ENCODE peak calls at places on chromosomes 3 and 15, in ten cellular contexts. M is tibial artery, J is neuronal stem cell, F is GM23248, O is mucosa of descending colon, U is hepatocyte, X is vagina, L is breast epithelium, G is adrenal gland, V is aorta. I is an unnamed sample.

GRCh38 chr3:195888311-195888761 is 20.0 kb downstream of the TNK2 start:
- DNase-seq in X (no peak), J (no peak), V (no peak), M (no peak), F (no peak), G (no peak), O (no peak), U (no peak), L (no peak), I (no peak)

GRCh38 chr3:184745526-184745925 is 33.7 kb upstream of the MAGEF1 start:
- DNase-seq in L (peak; percentile 15), J (no peak), U (no peak), F (no peak), G (no peak), V (no peak), X (no peak), O (no peak), M (peak; percentile 34), I (no peak)

GRCh38 chr15:38660726-38661125 is 96.1 kb upstream of the RASGRP1 start:
- DNase-seq in J (no peak), X (no peak), M (no peak), L (no peak), V (no peak), F (no peak), G (no peak), O (no peak), U (no peak), I (no peak)

GRCh38 chr3:187027531-187027936 is 97.2 kb downstream of the ST6GAL1 start:
- DNase-seq in F (no peak), V (no peak), O (peak; percentile 32), J (no peak), U (no peak), G (no peak), X (no peak), L (no peak), M (no peak), I (no peak)

GRCh38 chr3:170469151-170470062 is 50.7 kb downstream of the CLDN11 start:
- DNase-seq in V (no peak), J (no peak), F (peak; percentile 65), U (peak; percentile 37), X (no peak), G (no peak), L (no peak), O (no peak), M (no peak), I (no peak)

GRCh38 chr3:59289836-59290235 is 240.0 kb upstream of the CFAP20DC start:
- DNase-seq in F (no peak), V (no peak), G (no peak), O (no peak), X (no peak), J (no peak), L (no peak), M (no peak), U (no peak), I (no peak)

GRCh38 chr3:46926039-46926438 is 48.5 kb downstream of the PTH1R start:
- DNase-seq in F (peak; percentile 67), J (no peak), L (no peak), G (peak; percentile 91), V (no peak), X (no peak), M (peak; percentile 82), O (no peak), U (peak; percentile 60), I (no peak)

GRCh38 chr3:42605550-42606173 is 5.2 kb downstream of the NKTR start:
- DNase-seq in V (no peak), L (no peak), F (peak; percentile 41), G (peak; percentile 70), M (no peak), X (no peak), O (no peak), U (no peak), J (no peak), I (no peak)

GRCh38 chr15:85482896-85483295 is 102.5 kb downstream of the AKAP13 start:
- DNase-seq in O (no peak), X (no peak), J (no peak), U (peak; percentile 29), V (no peak), L (no peak), F (peak; percentile 91), M (no peak), G (no peak), I (no peak)

GRCh38 chr3:52091566-52092290 is 35.4 kb upstream of the DUSP7 start:
- DNase-seq in X (no peak), L (no peak), F (peak; percentile 72), O (no peak), J (no peak), G (no peak), V (peak; percentile 67), U (no peak), M (peak; percentile 84), I (no peak)

GRCh38 chr3:127114337-127115070 is 78.4 kb upstream of the PRR23E start:
- DNase-seq in J (no peak), G (peak; percentile 66), F (no peak), L (no peak), U (no peak), X (no peak), M (peak; percentile 46), V (no peak), O (no peak), I (no peak)

GRCh38 chr3:44077267-44077666 is 164.4 kb upstream of the TOPAZ1 start:
- DNase-seq in X (no peak), U (peak; percentile 46), F (peak; percentile 29), M (no peak), L (no peak), J (no peak), O (peak; percentile 6), V (no peak), G (no peak), I (no peak)

DNA sequence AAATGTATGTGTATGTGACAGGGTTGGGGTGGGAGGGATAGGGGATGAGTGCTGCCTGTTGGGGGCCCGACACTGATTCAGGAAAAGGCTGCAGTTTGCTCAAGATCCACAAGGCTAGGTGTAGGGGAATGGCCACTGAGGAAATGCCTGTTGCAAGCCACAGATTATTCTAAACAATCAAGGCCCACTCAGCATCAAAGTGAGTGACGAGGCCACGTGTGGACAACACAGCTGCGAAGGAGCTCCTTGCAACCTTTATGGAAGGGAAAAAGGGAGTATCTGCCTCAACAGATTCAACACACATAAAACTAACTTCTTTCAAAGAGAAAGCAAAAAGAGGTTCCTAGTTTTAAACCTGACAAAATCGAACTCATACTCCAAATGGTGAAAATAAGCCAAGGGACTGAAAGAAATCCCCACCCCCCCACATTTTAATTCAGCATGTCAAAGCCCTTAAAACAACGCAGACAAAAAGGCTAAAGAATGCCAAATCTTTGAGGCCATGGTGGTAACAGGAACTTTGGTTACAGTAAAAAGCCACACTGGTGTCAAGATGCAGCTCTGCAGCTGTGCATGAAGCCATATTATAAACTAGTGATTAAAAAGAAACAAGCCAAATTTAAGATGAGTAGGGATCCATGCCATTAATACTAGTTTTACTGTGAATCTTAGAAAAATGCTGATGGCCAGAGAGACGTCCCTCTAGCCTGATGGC is 3.6 kb downstream of the POLG start:
- DNase-seq in M (peak; percentile 20), F (no peak), X (no peak), G (no peak), O (no peak), U (no peak), L (no peak), V (no peak), J (no peak), I (no peak)
- H3K4me1 ChIP-seq in M (no peaks in the 10 kb centered on the region), F (peaks cover 45% of the 10 kb centered on the region), X (peaks cover 60% of the 10 kb centered on the region), G (peaks cover 57% of the 10 kb centered on the region), O (peaks cover 59% of the 10 kb centered on the region), U (peaks cover 17% of the 10 kb centered on the region), L (peaks cover 12% of the 10 kb centered on the region), V (no peaks in the 10 kb centered on the region), J (peaks cover 3% of the 10 kb centered on the region), I (peaks cover 36% of the 10 kb centered on the region)

DNA sequence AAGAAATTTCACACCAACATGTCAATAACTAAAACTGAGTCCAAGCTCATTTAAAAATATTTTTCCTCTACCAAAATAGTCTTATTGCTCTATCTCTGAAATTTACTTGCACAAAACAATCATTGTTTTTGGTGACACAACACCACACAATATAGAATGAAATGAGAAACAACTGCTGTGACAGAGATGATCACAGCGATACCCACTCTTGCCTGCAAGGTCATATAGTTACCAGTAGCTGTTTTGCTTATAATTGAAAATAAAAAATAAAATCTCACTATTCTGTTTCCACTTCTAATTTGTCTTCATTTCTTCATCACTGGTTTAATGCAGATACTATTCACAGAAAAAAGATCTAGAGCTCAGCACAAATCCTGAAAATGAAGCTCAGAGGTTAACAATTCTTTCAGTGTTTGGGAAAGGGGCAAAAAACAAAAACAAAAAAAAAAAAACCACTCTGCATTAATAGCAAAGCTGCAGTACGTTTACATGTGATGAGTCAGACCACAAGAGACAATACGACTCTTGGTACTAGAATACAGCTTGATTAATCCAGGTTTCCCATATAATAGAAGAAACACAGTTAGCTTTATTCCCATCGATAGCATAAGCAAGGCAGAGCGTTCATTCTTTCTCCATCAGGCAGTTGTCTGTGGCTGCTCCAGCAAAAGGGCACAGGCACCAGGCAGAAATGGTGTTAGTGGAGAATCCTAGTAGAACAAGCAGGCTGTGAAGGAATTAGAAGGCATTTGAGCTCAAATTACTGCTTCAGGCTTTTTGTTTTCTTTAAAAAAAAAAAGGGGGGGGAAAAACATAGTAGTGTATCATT is 794 bp downstream of the ANKRD28 start:
- DNase-seq in L (no peak), X (no peak), O (no peak), G (peak; percentile 57), J (peak; percentile 41), U (peak; percentile 20), M (no peak), F (peak; percentile 89), V (no peak), I (no peak)
- H3K4me3 ChIP-seq in L (peak overlapping the region; percentile 43), X (peak overlapping the region; percentile 44), O (no peak overlapping the region), G (no peak overlapping the region), J (peak overlapping the region; percentile 34), U (peak overlapping the region; percentile 12), M (peak overlapping the region; percentile 47), F (peak overlapping the region; percentile 95), V (peak overlapping the region; percentile 51), I (peak overlapping the region; percentile 8)

DNA sequence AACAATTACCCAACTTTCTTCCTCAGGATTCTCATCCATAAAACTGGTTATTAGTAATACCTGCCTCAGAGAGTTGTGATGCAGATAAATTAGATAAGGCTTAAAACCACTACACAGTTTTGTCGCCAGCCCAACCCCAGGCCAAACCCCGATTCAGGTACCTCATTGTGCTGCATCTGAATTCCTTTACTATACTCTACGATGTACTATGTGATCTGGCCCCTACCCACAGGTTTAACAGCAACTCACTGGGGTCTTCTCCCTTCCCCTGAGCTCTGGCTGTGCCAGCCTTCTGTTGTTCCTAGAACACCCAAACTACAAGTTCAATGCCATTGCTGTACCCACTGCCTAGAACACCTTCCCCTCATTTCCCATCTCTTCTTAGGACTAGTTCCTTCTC is 64.6 kb downstream of the MYO5A start:
- DNase-seq in J (no peak), G (no peak), V (no peak), F (peak; percentile 16), M (no peak), O (no peak), X (no peak), L (no peak), U (no peak), I (no peak)
- H3K4me1 ChIP-seq in J (peaks cover 5% of the 10 kb centered on the region), G (peaks cover 24% of the 10 kb centered on the region), V (no peaks in the 10 kb centered on the region), F (peaks cover 23% of the 10 kb centered on the region), M (no peaks in the 10 kb centered on the region), O (no peaks in the 10 kb centered on the region), X (peaks cover 9% of the 10 kb centered on the region), L (no peaks in the 10 kb centered on the region), U (no peaks in the 10 kb centered on the region), I (peaks cover 16% of the 10 kb centered on the region)

DNA sequence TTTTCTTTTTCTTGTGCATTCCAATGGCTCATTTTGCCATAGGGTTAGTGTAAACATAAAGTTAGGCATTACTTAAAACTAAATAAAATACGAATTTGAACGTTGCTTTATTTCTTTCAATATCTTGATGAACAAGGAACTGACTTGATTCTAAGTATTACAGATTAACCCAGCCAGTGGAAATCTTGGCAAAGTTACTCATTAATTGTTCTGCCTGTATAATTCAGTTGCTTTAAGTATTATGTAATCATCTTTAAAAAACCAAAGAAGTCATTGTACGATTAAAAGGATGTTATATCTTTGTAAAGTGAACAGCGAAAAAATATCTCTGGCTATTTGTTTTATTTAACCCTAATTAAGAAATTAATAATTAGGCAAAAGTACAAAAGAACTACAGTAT is 737.9 kb upstream of the BCHE start:
- DNase-seq in U (no peak), J (no peak), V (no peak), X (no peak), G (no peak), F (no peak), M (no peak), O (no peak), L (no peak), I (no peak)
- H3K4me3 ChIP-seq in U (no peak overlapping the region), J (no peak overlapping the region), V (no peak overlapping the region), X (no peak overlapping the region), G (no peak overlapping the region), F (no peak overlapping the region), M (no peak overlapping the region), O (no peak overlapping the region), L (no peak overlapping the region), I (no peak overlapping the region)